ENCODE peak calls at places on chromosome 9, in four cellular contexts. A, Q, N and L are unnamed samples.

GRCh38 chr9:133945977-133946753 is 46.0 kb downstream of the VAV2 start:
- DNase-seq in A (peak), Q (no peak), N (peak), L (peak)

GRCh38 chr9:36798350-36799065 is 225.8 kb downstream of the MELK start:
- DNase-seq in A (no peak), Q (no peak), N (no peak), L (no peak)

GRCh38 chr9:133862585-133863041 is 124.5 kb upstream of the SARDH start:
- DNase-seq in A (peak), Q (no peak), N (no peak), L (peak)

GRCh38 chr9:73444821-73445220 is 293.2 kb downstream of the ANXA1 start:
- DNase-seq in A (no peak), Q (no peak), N (no peak), L (no peak)

GRCh38 chr9:80679920-80680319 is 1009.4 kb downstream of the TLE1 start:
- DNase-seq in A (no peak), Q (no peak), N (no peak), L (no peak)

GRCh38 chr9:86175743-86176456 is 76.5 kb upstream of the GOLM1 start:
- DNase-seq in A (no peak), Q (no peak), N (no peak), L (no peak)

GRCh38 chr9:96121162-96121561 is 180.8 kb downstream of the HSD17B3 start:
- DNase-seq in A (no peak), Q (no peak), N (no peak), L (no peak)

GRCh38 chr9:110123364-110124095 is 84.4 kb downstream of the C9orf152 start:
- DNase-seq in A (no peak), Q (no peak), N (no peak), L (no peak)

GRCh38 chr9:109320734-109321448 is at the start of gene EPB41L4B:
- DNase-seq in A (peak), Q (peak), N (peak), L (peak)

GRCh38 chr9:129739432-129739831 is 13.4 kb downstream of the PTGES start:
- DNase-seq in A (no peak), Q (no peak), N (peak), L (no peak)

GRCh38 chr9:9061599-9061998 is 1262.0 kb upstream of the DMAC1 start:
- DNase-seq in A (no peak), Q (no peak), N (no peak), L (no peak)

GRCh38 chr9:125141251-125141650 is 2.1 kb downstream of the SCAI start:
- DNase-seq in A (no peak), Q (no peak), N (no peak), L (no peak)

GRCh38 chr9:136840877-136841645 is 1.2 kb upstream of the AJM1 start:
- DNase-seq in A (no peak), Q (no peak), N (peak), L (no peak)

GRCh38 chr9:114372971-114373591 is 14.7 kb downstream of the AKNA start:
- DNase-seq in A (peak), Q (no peak), N (no peak), L (peak)

GRCh38 chr9:136394312-136395305 is 5.4 kb downstream of the SNAPC4 start:
- DNase-seq in A (no peak), Q (no peak), N (peak), L (no peak)

GRCh38 chr9:22446589-22446949 is at the start of gene DMRTA1:
- DNase-seq in A (peak), Q (no peak), N (peak), L (peak)

GRCh38 chr9:136541709-136542108 is 4.1 kb downstream of the NOTCH1 start:
- DNase-seq in A (no peak), Q (no peak), N (no peak), L (no peak)

GRCh38 chr9:128114326-128115186 is 13.0 kb downstream of the PTGES2 start:
- DNase-seq in A (peak), Q (no peak), N (peak), L (peak)

GRCh38 chr9:128117613-128118471 is 9.7 kb downstream of the PTGES2 start:
- DNase-seq in A (peak), Q (peak), N (peak), L (peak)

GRCh38 chr9:128116104-128117083 is 11.1 kb downstream of the PTGES2 start:
- DNase-seq in A (peak), Q (no peak), N (no peak), L (no peak)

GRCh38 chr9:128113526-128114325 is 13.8 kb downstream of the PTGES2 start:
- DNase-seq in A (peak), Q (no peak), N (peak), L (peak)

DNA sequence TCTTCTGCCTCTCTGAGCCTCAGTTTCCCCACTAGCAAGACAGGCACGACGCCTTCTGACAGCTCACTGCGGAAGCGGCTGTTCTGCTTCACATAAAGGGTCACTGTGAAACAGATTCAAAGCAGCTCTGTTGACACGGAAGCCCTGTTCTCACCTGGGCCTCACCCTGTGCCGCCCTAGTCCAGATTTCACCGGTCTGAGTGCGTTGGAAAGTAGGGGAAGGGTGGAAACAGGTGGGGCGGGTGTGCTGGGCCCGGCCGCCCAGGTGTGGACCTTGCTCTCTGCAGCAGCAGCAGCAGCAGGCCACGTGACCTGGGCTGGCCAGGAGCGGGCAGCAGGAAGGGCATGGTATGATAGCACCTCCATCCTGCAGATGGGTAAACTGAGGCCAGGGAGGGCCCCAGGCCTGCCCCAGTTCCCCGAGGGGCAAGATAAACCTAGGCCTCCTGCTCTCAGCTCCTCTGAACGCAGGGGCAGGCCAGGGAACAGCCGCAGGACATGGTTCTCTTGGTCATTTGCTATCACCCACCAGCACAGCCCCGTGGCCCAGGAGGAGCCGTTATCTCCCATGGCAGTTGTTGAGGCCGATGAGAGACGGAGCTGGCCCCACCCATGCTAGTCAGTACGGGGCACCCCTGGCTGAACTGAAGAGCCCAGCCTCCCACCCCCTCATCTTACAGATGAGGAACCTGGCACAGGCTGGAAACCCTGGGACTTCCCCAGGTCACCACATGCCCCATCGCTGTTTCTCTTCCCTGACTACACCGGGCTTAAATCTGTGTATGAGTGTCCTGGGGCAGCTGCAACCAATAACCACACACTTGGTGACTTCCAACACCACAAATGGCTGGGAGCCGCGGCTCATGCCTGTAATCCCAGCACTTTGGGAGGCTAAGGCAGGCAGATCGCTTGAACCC is 12.1 kb downstream of the PTGES2 start:
- DNase-seq in A (peak), Q (no peak), N (peak), L (peak)
- H3K4me3 ChIP-seq in A (no peak), Q (no peak), N (no peak), L (no peak)

DNA sequence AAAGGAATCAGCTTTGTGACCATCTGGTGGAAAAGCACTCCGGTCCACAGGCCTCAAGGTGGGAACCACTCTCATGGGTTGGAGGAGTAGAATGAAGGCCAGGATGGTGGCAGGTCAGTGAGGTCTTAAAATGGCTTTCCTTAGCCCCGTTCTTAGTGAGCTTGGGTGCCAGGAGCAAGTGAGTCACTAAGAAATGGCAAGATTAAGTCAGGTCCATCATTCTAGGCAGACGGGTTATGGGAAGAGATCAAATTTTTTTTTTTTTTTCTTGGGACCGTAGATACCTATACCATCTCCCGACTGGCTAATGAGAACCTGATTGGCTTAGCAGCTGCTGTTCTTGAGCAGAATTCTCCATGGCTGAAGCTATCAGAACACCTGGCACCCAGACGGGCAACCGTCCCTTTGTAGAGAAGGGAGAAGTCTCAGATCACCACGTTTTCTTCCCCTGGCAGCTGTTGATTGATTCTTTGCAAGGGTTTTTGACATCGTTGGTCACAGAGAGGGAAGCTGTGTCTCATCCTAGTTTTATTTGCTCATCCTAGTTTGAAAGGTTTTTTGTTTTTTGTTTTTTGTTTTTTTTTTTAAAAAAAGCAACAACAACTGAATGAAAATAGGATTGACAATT is 78.5 kb downstream of the AOPEP start:
- DNase-seq in A (no peak), Q (no peak), N (no peak), L (no peak)
- H3K4me3 ChIP-seq in A (no peak), Q (no peak), N (no peak), L (no peak)

DNA sequence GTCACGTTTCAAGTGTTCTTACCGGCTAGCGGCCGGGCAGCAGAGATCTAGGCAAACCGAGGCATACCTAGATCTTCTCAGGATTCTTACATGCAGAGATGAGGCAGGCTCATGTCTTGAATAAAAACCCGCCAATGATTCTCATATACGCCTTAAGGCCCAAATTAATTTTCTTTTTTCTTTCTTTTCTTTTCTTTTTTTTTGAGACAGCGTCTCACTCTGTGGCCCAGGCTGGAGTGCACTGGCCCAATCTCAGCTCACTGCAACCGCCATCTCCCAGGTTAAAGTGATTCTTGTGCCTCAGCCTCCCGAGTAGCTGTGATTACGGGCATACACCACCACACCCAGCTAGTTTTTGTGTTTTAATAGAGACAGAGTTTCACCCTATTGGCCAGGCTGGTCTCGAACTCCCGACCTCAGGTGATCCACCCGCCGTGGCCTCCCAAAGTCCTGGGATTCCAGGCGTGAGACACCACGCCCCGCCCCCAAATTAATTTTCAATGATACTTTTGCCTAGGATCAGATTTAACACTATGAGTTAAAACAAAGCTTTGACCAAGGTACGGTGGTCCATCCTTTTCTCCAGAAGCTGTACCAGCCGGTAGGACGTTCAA is 1.5 kb downstream of the C9orf40 start:
- DNase-seq in A (no peak), Q (no peak), N (no peak), L (no peak)
- H3K4me3 ChIP-seq in A (peak), Q (peak), N (peak), L (peak)

GRCh38 chr9:3012245-3012644 is 168.3 kb upstream of the PUM3 start:
- DNase-seq in A (no peak), Q (no peak), N (no peak), L (no peak)
- H3K4me3 ChIP-seq in A (no peak), Q (no peak), N (no peak), L (no peak)

GRCh38 chr9:97705354-97705950 is 8.3 kb upstream of the XPA start:
- DNase-seq in A (no peak), Q (no peak), N (no peak), L (no peak)

GRCh38 chr9:97706246-97706645 is 9.1 kb upstream of the XPA start:
- DNase-seq in A (no peak), Q (no peak), N (no peak), L (no peak)

GRCh38 chr9:97710356-97711222 is 13.4 kb upstream of the XPA start:
- DNase-seq in A (no peak), Q (no peak), N (no peak), L (no peak)

GRCh38 chr9:97714435-97714834 is 17.3 kb upstream of the XPA start:
- DNase-seq in A (no peak), Q (peak), N (no peak), L (no peak)

DNA sequence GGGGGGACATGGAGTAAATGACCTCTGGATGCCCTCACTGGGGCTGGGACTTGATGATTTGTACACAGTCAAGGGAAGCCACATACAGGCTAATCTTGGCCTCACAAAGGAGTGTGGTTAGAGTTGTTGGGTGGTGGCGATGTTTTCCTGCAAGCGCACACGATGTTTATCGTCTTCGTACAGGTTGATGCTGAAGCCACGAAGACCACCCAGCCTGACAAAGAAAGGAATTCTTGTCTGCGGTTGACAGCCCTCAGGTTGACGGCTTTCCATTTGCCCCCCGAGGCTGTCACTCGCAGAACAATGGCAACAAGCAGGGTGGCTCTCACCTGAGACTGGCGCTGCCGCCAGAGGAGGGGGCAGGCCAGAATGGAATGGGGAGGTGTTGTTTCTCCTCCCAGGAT is 14.1 kb upstream of the XPA start:
- DNase-seq in A (no peak), Q (peak), N (no peak), L (no peak)
- H3K4me3 ChIP-seq in A (no peak), Q (no peak), N (no peak), L (no peak)

GRCh38 chr9:128099932-128100491 is 27.5 kb downstream of the PTGES2 start:
- DNase-seq in A (peak), Q (no peak), N (no peak), L (no peak)
- H3K4me3 ChIP-seq in A (peak), Q (no peak), N (no peak), L (peak)

GRCh38 chr9:97599447-97599846 is 33.7 kb downstream of the TSTD2 start:
- DNase-seq in A (no peak), Q (no peak), N (no peak), L (no peak)

GRCh38 chr9:97602430-97602829 is 30.7 kb downstream of the TSTD2 start:
- DNase-seq in A (peak), Q (no peak), N (no peak), L (peak)

GRCh38 chr9:97600531-97601227 is 32.5 kb downstream of the TSTD2 start:
- DNase-seq in A (no peak), Q (no peak), N (no peak), L (no peak)

GRCh38 chr9:97598461-97599288 is 34.5 kb downstream of the TSTD2 start:
- DNase-seq in A (no peak), Q (peak), N (no peak), L (peak)

GRCh38 chr9:97601228-97601898 is 31.8 kb downstream of the TSTD2 start:
- DNase-seq in A (no peak), Q (no peak), N (no peak), L (no peak)
- H3K4me3 ChIP-seq in A (no peak), Q (no peak), N (no peak), L (no peak)

DNA sequence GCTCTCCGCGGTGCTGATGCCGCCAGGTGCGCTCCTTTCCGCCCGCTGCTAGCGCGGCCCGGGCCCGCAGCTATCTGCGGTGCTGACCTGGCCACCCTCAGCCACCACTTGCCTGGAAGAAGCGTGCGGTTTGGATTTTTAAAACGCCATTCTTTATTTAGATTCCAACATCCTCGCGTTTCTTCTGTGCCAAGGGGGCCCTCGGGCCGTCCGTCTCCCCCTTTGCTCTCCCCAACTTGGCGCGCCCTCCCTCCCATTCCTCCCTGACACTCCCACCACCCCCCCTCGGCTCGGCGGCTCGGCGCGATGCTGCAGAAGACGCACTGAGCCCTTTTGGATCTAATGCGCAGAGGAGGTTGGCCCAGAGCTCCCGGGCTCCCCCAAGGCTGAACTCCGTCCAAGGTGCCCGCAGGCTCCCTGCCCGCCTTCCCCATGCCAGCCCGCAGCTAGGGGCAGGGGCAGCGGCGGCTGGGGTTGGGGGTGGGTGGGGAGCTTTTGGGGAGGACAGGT is at the start of gene BARHL1:
- DNase-seq in A (no peak), Q (no peak), N (peak), L (no peak)
- H3K4me3 ChIP-seq in A (peak), Q (no peak), N (no peak), L (peak)